ENCODE peak calls at places on chromosomes 1 and 21, in ten cellular contexts. J is Peyer's patch, K is fibroblast of villous mesenchyme, I is stomach, B is astrocyte of the cerebellum, C is tibial artery, D is HFF-Myc, F is BJ, R is cardiac fibroblast, M is fibroblast of mammary gland. Y is an unnamed sample.

GRCh38 chr1:109331113-109331512 is 24.3 kb upstream of the MYBPHL start:
- DNase-seq in R (no peak), F (no peak), C (no peak), K (no peak), I (no peak), J (no peak), M (no peak), B (no peak), D (no peak), Y (no peak)

GRCh38 chr1:119453021-119453420 is 38.1 kb downstream of the HSD3B2 start:
- DNase-seq in K (peak), R (peak), M (peak), F (peak), D (peak), I (no peak), J (no peak), C (no peak), B (peak), Y (peak)

GRCh38 chr21:25560151-25560783 is 47.0 kb downstream of the MRPL39 start:
- DNase-seq in K (peak), R (no peak), J (no peak), M (no peak), C (no peak), I (no peak), B (no peak), D (no peak), F (no peak), Y (peak)

GRCh38 chr1:184891440-184891839 is 82.9 kb downstream of the NIBAN1 start:
- DNase-seq in D (no peak), R (no peak), F (no peak), K (no peak), J (no peak), B (no peak), I (no peak), C (no peak), M (no peak), Y (no peak)

GRCh38 chr1:20227704-20228103 is 41.4 kb upstream of the PLA2G2C start:
- DNase-seq in K (no peak), I (no peak), C (no peak), J (no peak), D (no peak), B (no peak), R (no peak), M (no peak), F (no peak), Y (no peak)

GRCh38 chr1:228353601-228354371 is 52.8 kb downstream of the TRIM11 start:
- DNase-seq in C (no peak), I (no peak), R (no peak), B (no peak), F (no peak), K (no peak), J (no peak), M (no peak), D (no peak), Y (no peak)

GRCh38 chr1:233518344-233518743 is 95.6 kb upstream of the KCNK1 start:
- DNase-seq in R (peak), M (peak), D (peak), K (peak), J (no peak), F (no peak), C (no peak), I (peak), B (no peak), Y (no peak)

GRCh38 chr1:109740615-109741373 is at the start of gene GSTM3:
- DNase-seq in B (no peak), R (no peak), K (no peak), F (no peak), D (no peak), M (no peak), C (no peak), J (no peak), I (no peak), Y (no peak)

GRCh38 chr1:27603320-27603961 is 503 bp downstream of the AHDC1 start:
- DNase-seq in C (peak), B (no peak), K (no peak), I (peak), M (no peak), F (no peak), D (no peak), J (peak), R (no peak), Y (no peak)

GRCh38 chr21:34669149-34669879 is 520 bp downstream of the CLIC6 start:
- DNase-seq in R (no peak), M (no peak), F (no peak), J (no peak), K (no peak), B (no peak), D (no peak), I (peak), C (no peak), Y (no peak)

GRCh38 chr1:96562094-96562493 is 159.5 kb upstream of the PTBP2 start:
- DNase-seq in C (no peak), F (no peak), J (no peak), I (no peak), B (no peak), R (no peak), D (no peak), M (no peak), K (no peak), Y (no peak)

GRCh38 chr1:96557336-96557735 is 164.2 kb upstream of the PTBP2 start:
- DNase-seq in K (no peak), M (peak), R (peak), B (no peak), D (no peak), F (no peak), J (no peak), I (no peak), C (no peak), Y (peak)

GRCh38 chr1:96554364-96554763 is 167.2 kb upstream of the PTBP2 start:
- DNase-seq in B (no peak), K (no peak), I (no peak), C (no peak), F (no peak), J (no peak), M (no peak), R (no peak), D (no peak), Y (no peak)

GRCh38 chr1:96559707-96560588 is 161.6 kb upstream of the PTBP2 start:
- DNase-seq in F (peak), R (peak), M (peak), K (peak), I (no peak), J (no peak), C (peak), D (peak), B (peak), Y (peak)

GRCh38 chr1:96559181-96559580 is 162.4 kb upstream of the PTBP2 start:
- DNase-seq in R (peak), K (peak), J (no peak), I (no peak), D (no peak), B (peak), C (no peak), F (no peak), M (peak), Y (no peak)
- H3K4me3 ChIP-seq in R (no peak), K (peak), J (no peak), I (no peak), D (no peak), B (no peak), C (no peak), F (no peak), M (no peak), Y (no peak)

DNA sequence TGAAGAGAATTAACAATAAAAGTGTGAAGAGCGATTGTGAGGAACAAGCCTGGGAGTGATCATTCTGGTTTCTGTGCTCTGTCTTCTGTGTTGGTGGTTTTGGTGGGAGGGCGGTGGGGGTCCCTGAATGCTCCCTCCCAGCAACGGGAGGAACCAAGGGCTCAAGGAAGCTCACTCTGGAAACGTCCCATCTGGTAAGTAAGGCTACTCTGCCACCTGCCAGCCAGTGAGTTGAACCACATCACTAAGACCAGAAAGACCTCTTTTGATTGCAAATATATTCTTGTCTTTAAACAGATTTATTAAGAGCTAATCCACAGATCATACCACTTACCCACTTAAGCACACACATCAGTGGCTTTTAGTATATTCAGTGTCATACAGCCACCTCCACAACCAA is 125.0 kb downstream of the PRDM2 start:
- DNase-seq in R (no peak), I (no peak), B (no peak), F (no peak), J (no peak), C (no peak), D (no peak), M (peak), K (no peak), Y (no peak)
- TF ChIP-seq CTCF in R (no peak), I (no peak), B (no peak), F (peak), J (no peak), C (no peak), D (no peak), M (peak), K (no peak), Y (no peak)

GRCh38 chr1:14924012-14924452 is 229.5 kb upstream of the TMEM51 start:
- DNase-seq in F (no peak), J (peak), C (peak), B (peak), I (peak), R (peak), M (peak), D (no peak), K (peak), Y (peak)

GRCh38 chr1:14924455-14925325 is 228.9 kb upstream of the TMEM51 start:
- DNase-seq in I (peak), M (peak), C (no peak), F (no peak), R (no peak), B (no peak), D (no peak), J (peak), K (peak), Y (peak)

GRCh38 chr1:14925336-14926136 is 228.0 kb upstream of the TMEM51 start:
- DNase-seq in D (no peak), J (no peak), I (no peak), C (no peak), R (no peak), M (no peak), B (no peak), F (no peak), K (peak), Y (no peak)

GRCh38 chr1:14926818-14927555 is 226.6 kb upstream of the TMEM51 start:
- DNase-seq in C (no peak), K (no peak), F (no peak), D (no peak), I (no peak), J (no peak), R (no peak), M (no peak), B (no peak), Y (no peak)

GRCh38 chr1:14926214-14926613 is 227.3 kb upstream of the TMEM51 start:
- DNase-seq in I (no peak), J (no peak), M (no peak), F (no peak), R (no peak), C (no peak), D (no peak), K (peak), B (no peak), Y (no peak)
- H3K4me3 ChIP-seq in I (no peak), J (no peak), M (no peak), F (no peak), R (no peak), C (no peak), D (peak), K (no peak), B (no peak), Y (no peak)

GRCh38 chr1:87203890-87204289 is 124.8 kb upstream of the LMO4 start:
- DNase-seq in D (no peak), J (no peak), C (peak), F (no peak), B (no peak), M (peak), I (no peak), R (peak), K (no peak), Y (peak)

GRCh38 chr1:87204441-87204840 is 124.2 kb upstream of the LMO4 start:
- DNase-seq in C (no peak), B (no peak), J (no peak), K (no peak), D (no peak), R (no peak), F (no peak), M (no peak), I (no peak), Y (no peak)

GRCh38 chr1:87206444-87206843 is 122.2 kb upstream of the LMO4 start:
- DNase-seq in D (no peak), F (no peak), C (no peak), J (no peak), I (no peak), B (no peak), R (no peak), M (no peak), K (no peak), Y (no peak)

GRCh38 chr1:87208116-87208515 is 120.6 kb upstream of the LMO4 start:
- DNase-seq in J (no peak), R (no peak), C (no peak), K (no peak), I (no peak), D (no peak), M (no peak), F (no peak), B (no peak), Y (no peak)

GRCh38 chr1:87206044-87206443 is 122.6 kb upstream of the LMO4 start:
- DNase-seq in C (no peak), D (no peak), M (no peak), B (no peak), I (no peak), R (no peak), F (no peak), J (no peak), K (no peak), Y (no peak)
- TF ChIP-seq CTCF in C (no peak), D (no peak), M (no peak), B (no peak), I (no peak), R (no peak), F (no peak), J (no peak), K (no peak), Y (no peak)

GRCh38 chr1:161309868-161310267 is at the start of gene MPZ:
- DNase-seq in F (no peak), D (no peak), C (no peak), R (no peak), I (no peak), J (no peak), M (no peak), K (no peak), B (no peak), Y (no peak)

GRCh38 chr1:161307892-161308638 is 1.7 kb downstream of the MPZ start:
- DNase-seq in F (no peak), B (no peak), I (no peak), D (no peak), M (peak), C (no peak), J (no peak), K (peak), R (peak), Y (peak)

GRCh38 chr1:161307230-161307768 is 2.5 kb downstream of the MPZ start:
- DNase-seq in R (peak), K (peak), D (peak), J (no peak), I (no peak), B (no peak), M (peak), C (no peak), F (no peak), Y (peak)

GRCh38 chr1:161305872-161306519 is 3.8 kb downstream of the MPZ start:
- DNase-seq in K (peak), I (peak), F (no peak), M (peak), C (peak), R (peak), J (peak), D (peak), B (no peak), Y (peak)

DNA sequence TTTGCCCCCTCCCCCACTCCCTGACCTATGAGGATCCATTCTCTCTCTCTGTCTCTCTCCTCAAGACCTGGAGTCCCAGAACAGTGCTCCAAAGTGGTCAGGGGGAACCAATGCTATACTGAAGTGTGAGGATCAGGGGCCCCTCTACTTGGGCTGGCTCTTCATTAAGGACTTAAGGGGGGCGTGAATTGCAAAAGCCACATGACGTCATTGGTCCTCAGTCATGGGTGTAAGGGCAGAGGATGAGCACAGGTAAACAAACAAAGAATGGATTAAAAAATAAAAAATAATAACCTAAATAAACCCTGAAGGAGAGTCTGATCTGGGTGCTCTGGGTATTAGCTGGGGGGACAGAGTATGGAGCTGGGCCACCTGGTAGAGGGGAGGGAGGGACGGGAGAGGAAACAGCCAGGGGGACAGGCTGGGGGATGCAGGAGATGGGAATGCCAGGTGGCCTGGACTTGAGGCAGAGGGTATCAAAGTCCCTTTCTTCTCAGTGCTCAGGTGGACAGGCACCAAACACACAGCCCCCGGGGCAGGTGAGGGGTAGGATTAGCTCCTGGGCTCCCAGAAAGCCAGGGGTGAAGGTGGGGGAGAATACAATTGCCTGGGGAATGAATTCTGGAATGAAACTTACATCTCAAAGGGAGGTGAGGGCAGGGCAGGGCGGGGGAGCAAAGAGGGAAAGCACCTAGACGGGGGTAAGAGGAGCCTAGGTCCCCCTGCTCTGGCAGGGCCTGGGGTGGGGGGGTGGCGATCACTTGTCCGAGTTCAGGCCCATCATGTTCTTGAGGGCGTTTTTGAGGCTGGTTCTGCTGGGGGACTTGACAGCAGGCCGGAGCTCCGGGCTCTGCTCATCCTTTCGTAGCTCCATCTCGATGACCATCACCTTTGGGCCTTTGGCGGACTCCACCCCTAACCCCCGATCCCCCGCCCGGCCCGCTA is 4.6 kb downstream of the MPZ start:
- DNase-seq in D (no peak), C (no peak), R (no peak), F (no peak), J (no peak), I (no peak), B (no peak), M (no peak), K (no peak), Y (no peak)
- H3K4me3 ChIP-seq in D (peak), C (peak), R (peak), F (peak), J (peak), I (peak), B (peak), M (peak), K (peak), Y (peak)

Y was measured in fibroblast of lung.